ENCODE peak calls at places on chromosomes 12 and 14, in five cellular contexts. One of them, this sample, is unnamed.

GRCh38 chr12:62751844-62752155 is 183.2 kb downstream of the PPM1H start:
- DNase-seq in suprapubic skin: no peak
- DNase-seq in BE2C: no peak
- DNase-seq in effector memory CD8-positive, alpha-beta T cell: no peak
- DNase-seq in non-pigmented ciliary epithelial cell: no peak
- DNase-seq in this sample: no peak

GRCh38 chr12:62656576-62657362 is 190.1 kb downstream of the MON2 start:
- DNase-seq in non-pigmented ciliary epithelial cell: no peak
- DNase-seq in suprapubic skin: no peak
- DNase-seq in BE2C: no peak
- DNase-seq in effector memory CD8-positive, alpha-beta T cell: no peak
- DNase-seq in this sample: no peak

GRCh38 chr14:21704340-21704737 is 30.7 kb upstream of the OR4E1 start:
- DNase-seq in BE2C: no peak
- DNase-seq in suprapubic skin: no peak
- DNase-seq in non-pigmented ciliary epithelial cell: no peak
- DNase-seq in effector memory CD8-positive, alpha-beta T cell: no peak
- DNase-seq in this sample: no peak

GRCh38 chr12:49553512-49554088 is 14.3 kb downstream of the MCRS1 start:
- DNase-seq in suprapubic skin: no peak
- DNase-seq in non-pigmented ciliary epithelial cell: no peak
- DNase-seq in BE2C: no peak
- DNase-seq in effector memory CD8-positive, alpha-beta T cell: no peak
- DNase-seq in this sample: peak; percentile 48

GRCh38 chr12:41605528-41606295 is 417.6 kb downstream of the PDZRN4 start:
- DNase-seq in BE2C: no peak
- DNase-seq in effector memory CD8-positive, alpha-beta T cell: no peak
- DNase-seq in non-pigmented ciliary epithelial cell: peak; percentile 3
- DNase-seq in suprapubic skin: no peak
- DNase-seq in this sample: no peak

GRCh38 chr14:20501346-20501745 is 4.0 kb upstream of the RNASE10 start:
- DNase-seq in BE2C: no peak
- DNase-seq in suprapubic skin: no peak
- DNase-seq in non-pigmented ciliary epithelial cell: no peak
- DNase-seq in effector memory CD8-positive, alpha-beta T cell: no peak
- DNase-seq in this sample: no peak

GRCh38 chr12:1607940-1608782 is 13.8 kb upstream of the FBXL14 start:
- DNase-seq in non-pigmented ciliary epithelial cell: no peak
- DNase-seq in suprapubic skin: no peak
- DNase-seq in effector memory CD8-positive, alpha-beta T cell: no peak
- DNase-seq in BE2C: no peak
- DNase-seq in this sample: no peak

GRCh38 chr14:31927348-31927826 is 149.7 kb upstream of the ARHGAP5 start:
- DNase-seq in suprapubic skin: no peak
- DNase-seq in BE2C: no peak
- DNase-seq in effector memory CD8-positive, alpha-beta T cell: no peak
- DNase-seq in non-pigmented ciliary epithelial cell: peak; percentile 93
- DNase-seq in this sample: no peak

GRCh38 chr14:68253878-68254528 is 434.4 kb downstream of the RAD51B start:
- DNase-seq in suprapubic skin: no peak
- DNase-seq in non-pigmented ciliary epithelial cell: no peak
- DNase-seq in effector memory CD8-positive, alpha-beta T cell: no peak
- DNase-seq in BE2C: no peak
- DNase-seq in this sample: no peak

GRCh38 chr14:22370084-22370847 is 218.8 kb downstream of the DAD1 start:
- DNase-seq in suprapubic skin: no peak
- DNase-seq in effector memory CD8-positive, alpha-beta T cell: no peak
- DNase-seq in BE2C: no peak
- DNase-seq in non-pigmented ciliary epithelial cell: no peak
- DNase-seq in this sample: no peak

GRCh38 chr14:30005114-30005698 is 77.6 kb upstream of the PRKD1 start:
- DNase-seq in suprapubic skin: no peak
- DNase-seq in BE2C: no peak
- DNase-seq in non-pigmented ciliary epithelial cell: peak; percentile 44
- DNase-seq in effector memory CD8-positive, alpha-beta T cell: no peak
- DNase-seq in this sample: peak; percentile 10

GRCh38 chr12:80590085-80590484 is 117.3 kb upstream of the MYF6 start:
- DNase-seq in suprapubic skin: no peak
- DNase-seq in BE2C: no peak
- DNase-seq in non-pigmented ciliary epithelial cell: no peak
- DNase-seq in effector memory CD8-positive, alpha-beta T cell: no peak
- DNase-seq in this sample: no peak

GRCh38 chr14:40280652-40281051 is 848.4 kb upstream of the FBXO33 start:
- DNase-seq in suprapubic skin: no peak
- DNase-seq in effector memory CD8-positive, alpha-beta T cell: no peak
- DNase-seq in BE2C: no peak
- DNase-seq in non-pigmented ciliary epithelial cell: no peak
- DNase-seq in this sample: no peak